ENCODE peak calls at places on chromosomes 16 and 17, in eight cellular contexts. A is A549, H is fibroblast of lung, E is HFF-Myc, F is lung, G is nephron progenitor cell, J is left ventricle myocardium inferior, R is heart left ventricle. C is an unnamed sample.

GRCh38 chr16:88764913-88765349 is 20.1 kb downstream of the PIEZO1 start:
- DNase-seq in E (no peak), F (peak; percentile 83), J (no peak), A (no peak), G (no peak), R (no peak), H (peak; percentile 66), C (no peak)

GRCh38 chr17:44942456-44942855 is 5.1 kb downstream of the KIF18B start:
- DNase-seq in F (no peak), R (no peak), H (no peak), E (no peak), A (no peak), J (no peak), G (no peak), C (no peak)

GRCh38 chr17:40019140-40019991 is 4.1 kb downstream of the CSF3 start:
- DNase-seq in A (no peak), R (no peak), E (peak; percentile 52), J (no peak), H (peak; percentile 74), G (no peak), F (no peak), C (peak; percentile 93)

GRCh38 chr16:1277016-1277944 is 21.4 kb downstream of the TPSD1 start:
- DNase-seq in A (no peak), F (no peak), G (no peak), H (no peak), R (no peak), J (no peak), E (no peak), C (no peak)

GRCh38 chr17:67959510-67959909 is 36.8 kb downstream of the C17orf58 start:
- DNase-seq in R (no peak), G (no peak), H (no peak), F (no peak), E (no peak), A (no peak), J (no peak), C (no peak)

GRCh38 chr17:68197091-68197996 is 50.5 kb upstream of the AMZ2 start:
- DNase-seq in F (no peak), J (peak; percentile 21), G (peak; percentile 49), A (no peak), H (no peak), R (peak; percentile 47), E (no peak), C (peak; percentile 70)

GRCh38 chr16:30570621-30571443 is 682 bp downstream of the ZNF688 start:
- DNase-seq in H (peak; percentile 20), A (no peak), R (no peak), G (peak; percentile 29), J (no peak), F (no peak), E (no peak), C (peak; percentile 64)

GRCh38 chr17:71145486-71145885 is 975.3 kb upstream of the SOX9 start:
- DNase-seq in F (no peak), R (no peak), G (no peak), E (no peak), J (no peak), A (no peak), H (peak; percentile 65), C (no peak)

GRCh38 chr17:75750661-75751423 is 14.2 kb downstream of the GALK1 start:
- DNase-seq in H (no peak), J (no peak), R (no peak), A (no peak), E (no peak), G (no peak), F (no peak), C (no peak)

GRCh38 chr16:69834817-69835477 is 72.8 kb downstream of the WWP2 start:
- DNase-seq in E (no peak), F (no peak), A (no peak), J (no peak), H (no peak), G (no peak), R (peak; percentile 41), C (no peak)

GRCh38 chr17:71398706-71399620 is 721.9 kb upstream of the SOX9 start:
- DNase-seq in H (peak; percentile 67), E (no peak), F (no peak), A (no peak), R (no peak), J (no peak), G (peak; percentile 27), C (no peak)

GRCh38 chr16:8905168-8905762 is 23.1 kb downstream of the LITAFD start:
- DNase-seq in J (no peak), E (no peak), F (no peak), A (peak; percentile 69), R (no peak), H (peak; percentile 33), G (no peak), C (no peak)

GRCh38 chr16:8904018-8904430 is 21.9 kb downstream of the LITAFD start:
- DNase-seq in J (no peak), E (no peak), G (no peak), H (no peak), F (no peak), A (no peak), R (no peak), C (peak; percentile 76)

GRCh38 chr16:8908779-8909468 is 26.8 kb downstream of the LITAFD start:
- DNase-seq in R (no peak), J (no peak), F (no peak), G (no peak), A (no peak), E (no peak), H (no peak), C (no peak)

GRCh38 chr16:8907096-8907495 is 24.9 kb downstream of the LITAFD start:
- DNase-seq in A (no peak), H (peak; percentile 42), F (no peak), E (no peak), R (no peak), G (no peak), J (no peak), C (no peak)

DNA sequence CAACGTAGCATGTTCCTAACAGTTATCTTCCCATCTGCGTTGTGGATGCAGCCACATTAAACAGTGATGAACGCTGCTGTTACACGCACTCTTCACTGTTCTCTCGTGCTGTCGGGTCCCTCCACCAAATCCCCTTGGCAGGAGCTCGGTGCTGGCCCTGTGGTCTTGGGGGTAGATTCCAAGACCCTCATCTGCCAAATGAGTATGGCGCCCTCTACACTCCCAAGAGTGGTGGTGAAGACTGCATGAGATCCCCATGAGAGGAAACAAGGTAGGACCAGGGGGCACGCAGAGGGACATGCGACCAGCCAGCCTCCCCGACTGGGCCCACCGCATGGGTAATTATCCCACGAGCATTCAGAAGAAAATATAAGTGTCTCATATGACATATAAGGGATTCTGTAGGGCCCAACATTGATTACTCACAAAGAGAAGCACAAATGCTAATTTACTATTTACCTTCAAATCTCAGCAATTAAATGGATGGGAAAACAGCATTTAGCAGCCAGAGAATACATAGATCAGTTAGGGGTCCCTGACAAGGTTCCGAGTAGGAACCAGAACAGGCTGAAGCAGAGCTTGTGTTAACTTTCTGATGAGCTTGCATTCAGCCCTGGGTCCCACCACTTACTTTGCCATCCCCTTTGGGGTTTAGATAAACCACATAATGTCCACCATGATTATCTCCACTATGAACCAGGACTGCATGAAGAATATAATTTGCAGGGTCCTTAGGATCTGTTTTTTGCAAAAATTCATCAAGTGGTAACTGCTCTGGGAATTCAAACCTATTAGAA is 23.8 kb downstream of the LITAFD start:
- DNase-seq in E (no peak), R (no peak), A (no peak), F (no peak), G (no peak), J (no peak), H (no peak), C (no peak)
- TF ChIP-seq CTCF in E (peak; percentile 36), R (no peak), A (peak; percentile 24), F (no peak), G (no peak), J (no peak), H (peak; percentile 28), C (peak; percentile 6)

DNA sequence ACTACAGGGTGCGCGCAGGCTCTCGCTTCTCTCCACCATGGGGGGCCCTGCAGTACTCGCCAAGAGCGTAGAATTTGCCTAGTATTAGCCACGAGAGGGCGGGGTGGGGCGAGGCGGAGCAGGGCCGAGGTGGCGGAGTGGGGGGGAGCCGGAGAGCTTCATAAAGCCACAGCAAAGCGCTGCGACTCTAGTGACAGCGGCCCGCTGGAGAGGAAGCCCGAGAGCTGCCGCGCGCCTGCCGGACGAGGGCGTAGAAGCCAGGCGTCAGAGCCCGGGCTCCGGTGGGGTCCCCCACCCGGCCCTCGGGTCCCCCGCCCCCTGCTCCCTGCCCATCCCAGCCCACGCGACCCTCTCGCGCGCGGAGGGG is at the start of gene TBX21:
- DNase-seq in J (peak; percentile 57), E (no peak), H (peak; percentile 10), F (peak; percentile 51), G (peak; percentile 89), R (peak; percentile 54), A (peak; percentile 80), C (peak; percentile 67)
- TF ChIP-seq CTCF in J (peak; percentile 40), E (peak; percentile 28), H (peak; percentile 20), F (no peak), G (peak; percentile 28), R (no peak), A (peak; percentile 45), C (no peak)

GRCh38 chr17:74569001-74569391 is 1.7 kb upstream of the CD300H start:
- DNase-seq in F (no peak), E (no peak), A (no peak), H (no peak), R (no peak), J (no peak), G (no peak), C (no peak)

GRCh38 chr17:74565116-74565515 is 2.2 kb downstream of the CD300H start:
- DNase-seq in H (no peak), R (no peak), G (no peak), E (no peak), F (no peak), J (no peak), A (no peak), C (no peak)

GRCh38 chr17:74568116-74568873 is 986 bp upstream of the CD300H start:
- DNase-seq in J (no peak), E (no peak), A (no peak), R (no peak), F (no peak), G (no peak), H (peak; percentile 83), C (no peak)

GRCh38 chr17:74567397-74567796 is at the start of gene CD300H:
- DNase-seq in R (no peak), J (no peak), G (no peak), A (no peak), H (peak; percentile 21), E (no peak), F (no peak), C (no peak)

DNA sequence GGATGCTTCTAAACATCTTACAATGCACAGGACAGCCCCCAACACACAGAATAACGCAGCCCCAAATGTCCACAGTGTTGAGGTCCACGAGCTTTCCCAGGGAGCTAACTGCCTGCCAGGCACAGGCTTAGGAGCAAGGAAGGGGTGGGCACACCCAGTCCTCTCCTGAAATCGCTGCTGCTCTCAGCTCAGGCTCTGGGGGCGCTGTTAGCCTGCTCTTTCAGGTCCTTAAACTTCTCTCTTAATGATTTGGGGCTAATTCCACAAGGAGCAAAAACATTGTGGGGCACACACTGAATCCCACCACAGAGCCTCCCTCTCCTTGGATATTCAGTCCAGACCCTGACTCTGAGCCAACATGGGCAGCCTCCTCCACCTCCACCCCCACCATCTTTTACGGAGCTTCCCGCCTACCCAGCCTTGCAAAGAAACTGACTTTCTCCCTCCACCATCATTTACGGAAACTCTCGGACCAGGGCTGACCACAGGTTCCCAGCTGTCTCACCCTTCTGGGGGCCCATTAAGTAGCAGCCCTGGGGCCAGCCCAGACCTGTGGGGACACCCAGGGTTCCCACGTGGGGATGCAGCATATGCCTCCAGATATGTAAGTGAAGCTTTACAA is 1.1 kb downstream of the CD300H start:
- DNase-seq in H (peak; percentile 34), E (no peak), R (peak; percentile 43), J (no peak), G (peak; percentile 59), A (peak; percentile 66), F (no peak), C (no peak)
- TF ChIP-seq CTCF in H (peak; percentile 30), E (peak; percentile 38), R (peak; percentile 21), J (peak; percentile 54), G (peak; percentile 62), A (peak; percentile 68), F (peak; percentile 25), C (peak; percentile 44)

GRCh38 chr16:24991349-24991748 is 23.8 kb downstream of the ARHGAP17 start:
- DNase-seq in E (no peak), A (no peak), R (no peak), H (no peak), G (no peak), J (no peak), F (no peak), C (no peak)
- TF ChIP-seq CTCF in E (no peak), A (no peak), R (no peak), H (no peak), G (no peak), J (no peak), F (no peak), C (no peak)